ENCODE peak calls at places on chromosomes 11 and 22, in seven cellular contexts. N, X, G, H, V, T and F are unnamed samples.

GRCh38 chr11:129278586-129279319 is 86.6 kb upstream of the ARHGAP32 start:
- DNase-seq in N (no peak), X (no peak), G (peak), H (peak), V (no peak), T (no peak), F (peak)

GRCh38 chr11:63622318-63622717 is 8.1 kb upstream of the PLAAT3 start:
- DNase-seq in N (no peak), X (no peak), G (no peak), H (no peak), V (no peak), T (no peak), F (no peak)

GRCh38 chr22:37552560-37553163 is 7.6 kb upstream of the CDC42EP1 start:
- DNase-seq in N (no peak), X (peak), G (no peak), H (no peak), V (no peak), T (no peak), F (peak)

GRCh38 chr11:88367310-88367709 is 29.8 kb upstream of the CTSC start:
- DNase-seq in N (no peak), X (no peak), G (no peak), H (no peak), V (peak), T (no peak), F (no peak)

GRCh38 chr11:133953571-133953970 is 3.2 kb downstream of the IGSF9B start:
- DNase-seq in N (no peak), X (no peak), G (no peak), H (no peak), V (no peak), T (no peak), F (no peak)

GRCh38 chr11:128878455-128878854 is 11.4 kb upstream of the KCNJ1 start:
- DNase-seq in N (no peak), X (no peak), G (no peak), H (no peak), V (no peak), T (no peak), F (no peak)

GRCh38 chr11:19577849-19578619 is 134.6 kb upstream of the NAV2 start:
- DNase-seq in N (no peak), X (peak), G (no peak), H (no peak), V (no peak), T (peak), F (no peak)

GRCh38 chr11:33724644-33725035 is 11.6 kb downstream of the CD59 start:
- DNase-seq in N (no peak), X (peak), G (no peak), H (no peak), V (no peak), T (no peak), F (no peak)

GRCh38 chr11:85180528-85180927 is 446.6 kb downstream of the DLG2 start:
- DNase-seq in N (no peak), X (no peak), G (no peak), H (no peak), V (no peak), T (no peak), F (no peak)

GRCh38 chr22:45995405-45996101 is 18.6 kb upstream of the WNT7B start:
- DNase-seq in N (no peak), X (no peak), G (no peak), H (peak), V (no peak), T (no peak), F (no peak)

GRCh38 chr11:64959498-64959897 is 12.4 kb downstream of the MAJIN start:
- DNase-seq in N (no peak), X (no peak), G (no peak), H (no peak), V (no peak), T (no peak), F (no peak)

GRCh38 chr11:2148253-2149000 is 9.2 kb upstream of the IGF2 start:
- DNase-seq in N (no peak), X (no peak), G (no peak), H (no peak), V (no peak), T (no peak), F (no peak)

GRCh38 chr11:13247606-13248320 is 29.8 kb upstream of the BMAL1 start:
- DNase-seq in N (no peak), X (no peak), G (no peak), H (no peak), V (no peak), T (no peak), F (no peak)

GRCh38 chr11:2537896-2538855 is 93.4 kb downstream of the KCNQ1 start:
- DNase-seq in N (no peak), X (no peak), G (no peak), H (peak), V (no peak), T (no peak), F (peak)

GRCh38 chr22:28019360-28019759 is 100.3 kb upstream of the PITPNB start:
- DNase-seq in N (no peak), X (peak), G (no peak), H (peak), V (no peak), T (no peak), F (no peak)

GRCh38 chr22:49018601-49019000 is 809.1 kb downstream of the BRD1 start:
- DNase-seq in N (no peak), X (no peak), G (no peak), H (peak), V (peak), T (no peak), F (peak)

GRCh38 chr11:76810151-76810853 is 27.1 kb downstream of the TSKU start:
- DNase-seq in N (no peak), X (peak), G (peak), H (peak), V (no peak), T (no peak), F (no peak)

GRCh38 chr22:48694296-48694883 is 1133.3 kb downstream of the BRD1 start:
- DNase-seq in N (no peak), X (no peak), G (no peak), H (no peak), V (no peak), T (no peak), F (peak)

GRCh38 chr11:18669629-18670162 is 28.9 kb upstream of the TMEM86A start:
- DNase-seq in N (no peak), X (no peak), G (no peak), H (no peak), V (no peak), T (no peak), F (peak)

GRCh38 chr11:15893080-15893492 is 463.3 kb downstream of the SOX6 start:
- DNase-seq in N (no peak), X (peak), G (no peak), H (no peak), V (no peak), T (no peak), F (no peak)

GRCh38 chr11:112004389-112004788 is 20.8 kb upstream of the DLAT start:
- DNase-seq in N (no peak), X (no peak), G (peak), H (no peak), V (no peak), T (no peak), F (peak)

GRCh38 chr11:73838443-73839122 is 38.1 kb downstream of the COA4 start:
- DNase-seq in N (no peak), X (peak), G (no peak), H (no peak), V (no peak), T (no peak), F (peak)

GRCh38 chr22:22449819-22450218 is 58.7 kb downstream of the ZNF280B start:
- DNase-seq in N (no peak), X (no peak), G (no peak), H (no peak), V (no peak), T (no peak), F (no peak)

GRCh38 chr11:73978576-73979086 is 4.0 kb downstream of the UCP2 start:
- DNase-seq in N (no peak), X (peak), G (no peak), H (peak), V (no peak), T (no peak), F (no peak)

GRCh38 chr11:28701760-28702449 is 593.7 kb downstream of the METTL15 start:
- DNase-seq in N (no peak), X (no peak), G (no peak), H (no peak), V (no peak), T (no peak), F (no peak)

GRCh38 chr11:111417011-111417765 is 38.1 kb upstream of the POU2AF1 start:
- DNase-seq in N (no peak), X (no peak), G (peak), H (peak), V (no peak), T (no peak), F (no peak)

GRCh38 chr11:121864660-121865059 is 251.4 kb downstream of the BLID start:
- DNase-seq in N (no peak), X (no peak), G (no peak), H (no peak), V (no peak), T (no peak), F (peak)

GRCh38 chr11:8867856-8868705 is 42.9 kb upstream of the AKIP1 start:
- DNase-seq in N (no peak), X (peak), G (no peak), H (no peak), V (no peak), T (no peak), F (no peak)

GRCh38 chr22:43230983-43231723 is 44.2 kb upstream of the TTLL12 start:
- DNase-seq in N (peak), X (peak), G (peak), H (peak), V (peak), T (no peak), F (peak)

GRCh38 chr11:19919050-19919561 is 206.5 kb downstream of the NAV2 start:
- DNase-seq in N (no peak), X (peak), G (no peak), H (no peak), V (no peak), T (no peak), F (no peak)

GRCh38 chr22:27597703-27598444 is 203.7 kb downstream of the MN1 start:
- DNase-seq in N (no peak), X (no peak), G (no peak), H (peak), V (no peak), T (no peak), F (peak)

GRCh38 chr11:69638941-69639681 is 1.8 kb upstream of the CCND1 start:
- DNase-seq in N (no peak), X (peak), G (peak), H (peak), V (no peak), T (peak), F (peak)

GRCh38 chr22:37484115-37485005 is 1.8 kb downstream of the MFNG start:
- DNase-seq in N (peak), X (no peak), G (peak), H (peak), V (peak), T (no peak), F (peak)

GRCh38 chr11:34652191-34652958 is 31.5 kb downstream of the EHF start:
- DNase-seq in N (no peak), X (no peak), G (no peak), H (no peak), V (no peak), T (no peak), F (no peak)

GRCh38 chr11:10413268-10413667 is 41.8 kb upstream of the AMPD3 start:
- DNase-seq in N (peak), X (no peak), G (no peak), H (peak), V (peak), T (no peak), F (no peak)

GRCh38 chr22:39306456-39307361 is 12.7 kb downstream of the RPL3 start:
- DNase-seq in N (peak), X (no peak), G (no peak), H (peak), V (no peak), T (no peak), F (peak)

GRCh38 chr11:44978961-44979331 is 28.3 kb upstream of the TP53I11 start:
- DNase-seq in N (no peak), X (no peak), G (no peak), H (peak), V (no peak), T (no peak), F (no peak)

GRCh38 chr22:36373258-36373579 is 14.5 kb downstream of the MYH9 start:
- DNase-seq in N (no peak), X (no peak), G (no peak), H (peak), V (no peak), T (no peak), F (peak)